ENCODE peak calls at places on chromosomes 6 and 20, in seven cellular contexts. U is lower lobe of right lung, F is HFFc6, X is NCI-H1092 treated with DMSO at 0.1 percent for 48 hours, W is substantia nigra, Q is NCI-H774, V is fibroblast of the conjunctiva. Y is an unnamed sample.
A peak's percentile ranks its signal among the peaks of the same experiment; 100 is the strongest.

GRCh38 chr6:119137194-119138072 is 59.0 kb upstream of the FAM184A start:
- DNase-seq in U (no peak), F (no peak), X (no peak), W (no peak), Q (no peak), V (no peak), Y (no peak)

GRCh38 chr6:23262864-23263263 is 693.5 kb downstream of the HDGFL1 start:
- DNase-seq in U (no peak), F (no peak), X (no peak), W (no peak), Q (no peak), V (no peak), Y (no peak)

GRCh38 chr6:79261666-79262065 is 27.2 kb upstream of the HMGN3 start:
- DNase-seq in U (no peak), F (no peak), X (no peak), W (no peak), Q (no peak), V (no peak), Y (no peak)

GRCh38 chr6:89035252-89036106 is 45.1 kb upstream of the PNRC1 start:
- DNase-seq in U (peak; percentile 70), F (peak; percentile 86), X (no peak), W (no peak), Q (no peak), V (peak; percentile 97), Y (peak; percentile 98)

GRCh38 chr20:51758978-51759544 is 9.1 kb downstream of the ATP9A start:
- DNase-seq in U (no peak), F (no peak), X (no peak), W (peak; percentile 65), Q (no peak), V (peak; percentile 18), Y (no peak)

GRCh38 chr6:120173250-120173649 is 823.7 kb upstream of the MAN1A1 start:
- DNase-seq in U (no peak), F (no peak), X (no peak), W (no peak), Q (no peak), V (no peak), Y (no peak)

GRCh38 chr6:10722820-10723651 is at the start of gene TMEM14C:
- DNase-seq in U (peak; percentile 100), F (peak; percentile 99), X (peak; percentile 78), W (peak; percentile 93), Q (peak; percentile 94), V (peak; percentile 98), Y (peak; percentile 99)

GRCh38 chr6:116461563-116462507 is 660 bp downstream of the CALHM6 start:
- DNase-seq in U (peak; percentile 81), F (no peak), X (peak; percentile 44), W (no peak), Q (no peak), V (no peak), Y (no peak)

GRCh38 chr20:11447371-11448100 is 470.2 kb upstream of the BTBD3 start:
- DNase-seq in U (no peak), F (no peak), X (no peak), W (no peak), Q (no peak), V (no peak), Y (no peak)

GRCh38 chr6:28336284-28337024 is 506 bp upstream of the ZSCAN31 start:
- DNase-seq in U (no peak), F (no peak), X (no peak), W (no peak), Q (no peak), V (peak; percentile 6), Y (no peak)

GRCh38 chr6:113847435-113847834 is 9.7 kb upstream of the MARCKS start:
- DNase-seq in U (no peak), F (peak; percentile 47), X (no peak), W (no peak), Q (no peak), V (no peak), Y (no peak)

GRCh38 chr20:36542019-36542488 is 735 bp downstream of the MYL9 start:
- DNase-seq in U (no peak), F (peak; percentile 39), X (no peak), W (no peak), Q (no peak), V (no peak), Y (peak; percentile 84)

GRCh38 chr20:36614781-36615557 is 9.4 kb downstream of the RAB5IF start:
- DNase-seq in U (no peak), F (no peak), X (no peak), W (no peak), Q (no peak), V (no peak), Y (peak; percentile 79)

GRCh38 chr6:37137201-37137880 is 32.6 kb upstream of the PIM1 start:
- DNase-seq in U (no peak), F (peak; percentile 99), X (no peak), W (no peak), Q (no peak), V (peak; percentile 95), Y (peak; percentile 80)

GRCh38 chr20:62355527-62356142 is 11.5 kb downstream of the LAMA5 start:
- DNase-seq in U (no peak), F (no peak), X (no peak), W (peak; percentile 22), Q (no peak), V (no peak), Y (peak; percentile 90)

GRCh38 chr6:145929037-145929633 is 35.0 kb downstream of the SHPRH start:
- DNase-seq in U (no peak), F (peak; percentile 11), X (peak; percentile 25), W (no peak), Q (peak; percentile 14), V (peak; percentile 52), Y (no peak)

GRCh38 chr20:59018817-59019216 is 412 bp upstream of the TUBB1 start:
- DNase-seq in U (no peak), F (no peak), X (no peak), W (no peak), Q (no peak), V (no peak), Y (peak; percentile 80)

GRCh38 chr20:10783660-10784336 is 110.0 kb upstream of the JAG1 start:
- DNase-seq in U (no peak), F (no peak), X (no peak), W (no peak), Q (peak; percentile 34), V (no peak), Y (no peak)

GRCh38 chr6:143976834-143977354 is 31.2 kb downstream of the PLAGL1 start:
- DNase-seq in U (no peak), F (no peak), X (no peak), W (no peak), Q (no peak), V (no peak), Y (no peak)

GRCh38 chr6:170086639-170087420 is 204.0 kb downstream of the DLL1 start:
- DNase-seq in U (peak; percentile 37), F (no peak), X (no peak), W (no peak), Q (no peak), V (no peak), Y (peak; percentile 50)

GRCh38 chr6:36691011-36691410 is 6.6 kb upstream of the RAB44 start:
- DNase-seq in U (no peak), F (no peak), X (no peak), W (no peak), Q (no peak), V (no peak), Y (no peak)

GRCh38 chr6:159038914-159039884 is 5.6 kb downstream of the TAGAP start:
- DNase-seq in U (no peak), F (peak; percentile 44), X (no peak), W (no peak), Q (no peak), V (no peak), Y (no peak)

GRCh38 chr6:133055527-133055966 is 185.6 kb upstream of the EYA4 start:
- DNase-seq in U (no peak), F (no peak), X (peak; percentile 28), W (no peak), Q (no peak), V (no peak), Y (no peak)

GRCh38 chr6:66508433-66508832 is 801.4 kb upstream of the EYS start:
- DNase-seq in U (no peak), F (no peak), X (no peak), W (no peak), Q (no peak), V (peak; percentile 14), Y (no peak)

GRCh38 chr6:152091851-152092341 is 284.4 kb downstream of the ESR1 start:
- DNase-seq in U (no peak), F (peak; percentile 71), X (no peak), W (no peak), Q (no peak), V (no peak), Y (no peak)

GRCh38 chr6:159720708-159721107 is 6.6 kb upstream of the WTAP start:
- DNase-seq in U (no peak), F (no peak), X (peak; percentile 52), W (no peak), Q (peak; percentile 53), V (no peak), Y (no peak)

GRCh38 chr6:12343440-12344162 is 53.4 kb downstream of the EDN1 start:
- DNase-seq in U (no peak), F (no peak), X (no peak), W (no peak), Q (no peak), V (no peak), Y (no peak)

GRCh38 chr6:150857062-150857905 is 8.2 kb upstream of the MTHFD1L start:
- DNase-seq in U (no peak), F (peak; percentile 96), X (no peak), W (no peak), Q (no peak), V (peak; percentile 97), Y (peak; percentile 72)

GRCh38 chr6:17497701-17498100 is 102.4 kb upstream of the FAM8A1 start:
- DNase-seq in U (no peak), F (no peak), X (no peak), W (no peak), Q (peak; percentile 32), V (no peak), Y (no peak)

GRCh38 chr6:51932956-51933355 is 154.5 kb downstream of the PKHD1 start:
- DNase-seq in U (no peak), F (no peak), X (no peak), W (no peak), Q (no peak), V (no peak), Y (no peak)

GRCh38 chr6:29294499-29294914 is 7.0 kb upstream of the OR14J1 start:
- DNase-seq in U (no peak), F (no peak), X (no peak), W (no peak), Q (no peak), V (no peak), Y (no peak)

GRCh38 chr20:19789446-19789845 is 31.4 kb downstream of the RIN2 start:
- DNase-seq in U (no peak), F (no peak), X (no peak), W (no peak), Q (no peak), V (no peak), Y (no peak)

GRCh38 chr6:27188885-27189418 is 58.5 kb upstream of the PRSS16 start:
- DNase-seq in U (peak; percentile 60), F (peak; percentile 79), X (peak; percentile 32), W (no peak), Q (peak; percentile 65), V (peak; percentile 72), Y (no peak)

Y was measured in RWPE2.